ENCODE peak calls at places on chromosomes 12 and 14, in six cellular contexts. R is stomach, L is H9, N is glutamatergic neuron, E is IMR-90, Y is pancreas. J is an unnamed sample.

GRCh38 chr12:125081427-125081826 is 16.2 kb downstream of the AACS start:
- DNase-seq in R (no peak), L (no peak), N (no peak), E (no peak), Y (no peak), J (no peak)

GRCh38 chr12:85955127-85955526 is 81.0 kb downstream of the NTS start:
- DNase-seq in R (no peak), L (no peak), N (no peak), E (no peak), Y (no peak), J (no peak)

GRCh38 chr12:25328082-25328712 is 77.5 kb upstream of the KRAS start:
- DNase-seq in R (no peak), L (no peak), N (no peak), E (peak), Y (no peak), J (no peak)

GRCh38 chr12:109289004-109289403 is 20.1 kb downstream of the FOXN4 start:
- DNase-seq in R (no peak), L (no peak), N (no peak), E (no peak), Y (no peak), J (no peak)

GRCh38 chr14:73325063-73325462 is 87.8 kb downstream of the PAPLN start:
- DNase-seq in R (no peak), L (no peak), N (no peak), E (no peak), Y (no peak), J (no peak)

GRCh38 chr12:123364532-123365140 is at the start of gene SBNO1:
- DNase-seq in R (peak), L (peak), N (peak), E (peak), Y (peak), J (peak)

GRCh38 chr12:123265851-123266678 is 5.6 kb downstream of the CDK2AP1 start:
- DNase-seq in R (no peak), L (no peak), N (no peak), E (no peak), Y (no peak), J (no peak)

GRCh38 chr14:35254736-35255135 is 37.4 kb upstream of the PSMA6 start:
- DNase-seq in R (no peak), L (no peak), N (no peak), E (no peak), Y (no peak), J (no peak)

GRCh38 chr12:51994959-51995358 is 11.8 kb upstream of the TAMALIN start:
- DNase-seq in R (no peak), L (no peak), N (no peak), E (peak), Y (no peak), J (no peak)

GRCh38 chr14:30610719-30611388 is 11.3 kb upstream of the SCFD1 start:
- DNase-seq in R (peak), L (no peak), N (no peak), E (peak), Y (no peak), J (peak)

DNA sequence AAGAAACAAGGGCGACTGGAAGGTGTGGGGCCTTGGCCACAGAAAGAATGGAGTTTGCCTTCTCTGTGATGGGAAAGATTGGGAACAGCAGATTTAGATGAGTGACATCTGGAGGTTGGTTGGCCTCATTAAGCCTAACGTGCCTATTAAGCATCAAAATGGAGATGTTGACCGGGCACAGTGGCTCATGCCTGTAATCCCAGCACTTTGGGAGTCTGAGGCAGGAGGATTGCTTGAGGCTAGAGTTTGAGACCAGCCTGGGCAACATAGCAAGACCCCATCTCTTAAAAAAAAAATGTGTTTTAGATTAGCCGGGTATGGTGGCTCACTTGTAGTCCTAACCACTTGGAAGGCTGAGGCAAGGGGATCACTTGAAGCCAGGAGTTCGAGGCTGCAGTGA is 171.9 kb downstream of the ETV6 start:
- DNase-seq in R (no peak), L (no peak), N (no peak), E (no peak), Y (no peak), J (no peak)
- TF ChIP-seq CTCF in R (no peak), L (no peak), N (no peak), E (no peak), Y (no peak), J (no peak)

DNA sequence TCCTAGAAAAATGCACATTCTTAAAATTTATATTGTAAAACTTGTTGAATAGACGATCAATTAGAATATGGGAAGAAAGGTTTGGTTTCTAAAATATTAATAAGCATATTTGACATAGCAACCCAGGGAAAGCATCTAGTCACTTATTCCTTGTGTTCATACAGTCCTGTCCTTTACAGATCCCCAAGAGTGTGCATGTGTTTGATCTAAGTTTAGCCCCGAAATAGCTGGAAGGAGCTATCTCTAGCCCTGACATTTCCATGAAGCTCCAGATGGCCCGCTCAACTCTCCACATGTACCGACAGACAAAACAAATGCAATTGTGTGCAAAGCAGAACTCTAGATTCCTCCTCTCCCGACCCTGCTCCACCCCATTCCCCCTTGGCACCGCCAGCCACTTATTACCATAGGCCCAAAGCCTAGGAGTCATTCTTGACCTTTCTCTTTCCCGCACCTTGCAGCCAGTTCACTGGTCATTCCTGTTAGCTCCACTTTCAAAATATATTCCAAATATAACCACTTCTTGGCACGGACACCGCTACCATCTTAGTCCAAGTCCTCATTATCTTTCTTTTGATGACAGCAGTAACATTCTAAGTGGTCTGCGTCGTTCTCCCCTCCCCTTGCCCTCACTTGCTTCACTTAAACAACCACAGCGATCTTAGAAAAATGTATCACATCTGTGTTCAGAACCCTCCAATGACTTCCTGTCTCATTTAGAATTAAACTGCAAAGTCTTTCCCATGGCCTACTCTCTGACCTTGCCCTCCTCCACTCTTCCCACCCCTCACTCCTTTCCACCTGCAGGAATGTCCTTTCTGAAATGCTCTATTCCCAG is 45.5 kb upstream of the GZMB start:
- DNase-seq in R (no peak), L (no peak), N (no peak), E (no peak), Y (no peak), J (no peak)
- TF ChIP-seq CTCF in R (no peak), L (peak), N (peak), E (no peak), Y (no peak), J (peak)

GRCh38 chr14:94540031-94540794 is 21.0 kb upstream of the SERPINA4 start:
- DNase-seq in R (no peak), L (no peak), N (no peak), E (peak), Y (no peak), J (peak)

GRCh38 chr14:94532462-94532861 is 23.2 kb upstream of the SERPINA12 start:
- DNase-seq in R (no peak), L (no peak), N (no peak), E (no peak), Y (no peak), J (no peak)

GRCh38 chr14:94539181-94539580 is 22.1 kb upstream of the SERPINA4 start:
- DNase-seq in R (no peak), L (no peak), N (no peak), E (no peak), Y (no peak), J (no peak)

GRCh38 chr14:94538070-94538740 is 23.0 kb upstream of the SERPINA4 start:
- DNase-seq in R (no peak), L (no peak), N (no peak), E (no peak), Y (no peak), J (no peak)

DNA sequence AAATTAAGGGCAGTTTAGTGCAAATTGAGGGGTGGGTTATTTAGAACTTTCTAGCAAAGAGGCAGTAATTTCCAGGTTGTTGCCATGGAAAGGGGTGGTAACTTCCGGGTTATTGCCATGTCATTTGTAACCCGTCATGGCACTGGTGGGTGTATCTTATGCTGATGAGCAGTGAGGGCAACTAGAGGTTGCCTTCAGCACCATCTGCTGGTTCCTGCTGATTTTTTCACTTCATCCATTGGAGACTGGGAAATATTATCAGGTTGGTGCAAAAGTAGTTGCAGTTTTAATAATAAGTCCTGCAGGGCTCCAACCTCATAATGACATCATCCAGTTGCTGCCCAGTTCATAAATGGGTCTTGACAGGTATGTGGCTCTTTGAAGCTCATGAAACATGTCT is 24.4 kb upstream of the SERPINA4 start:
- DNase-seq in R (no peak), L (no peak), N (no peak), E (no peak), Y (no peak), J (no peak)
- TF ChIP-seq CTCF in R (no peak), L (peak), N (no peak), E (no peak), Y (no peak), J (no peak)

GRCh38 chr12:131489718-131490117 is 221.2 kb upstream of the SFSWAP start:
- DNase-seq in R (no peak), L (no peak), N (no peak), E (no peak), Y (no peak), J (no peak)
- TF ChIP-seq CTCF in R (no peak), L (no peak), N (no peak), E (no peak), Y (no peak), J (no peak)

GRCh38 chr12:13666806-13667205 is 314.6 kb downstream of the GRIN2B start:
- DNase-seq in R (no peak), L (no peak), N (no peak), E (no peak), Y (no peak), J (no peak)
- TF ChIP-seq CTCF in R (peak), L (peak), N (peak), E (no peak), Y (no peak), J (peak)

J was measured in endothelial cell.